ENCODE peak calls at places on chromosomes 4 and X, in four cellular contexts. One of them, this sample, is unnamed.

GRCh38 chr4:140092094-140092820 is 61.7 kb downstream of the MAML3 start:
- DNase-seq in lower lobe of right lung: peak; percentile 54
- DNase-seq in astrocyte: no peak
- DNase-seq in right atrium auricular region: peak; percentile 70
- DNase-seq in this sample: peak; percentile 73

GRCh38 chrX:132364313-132364712 is 124.5 kb downstream of the MBNL3 start:
- DNase-seq in astrocyte: no peak
- DNase-seq in lower lobe of right lung: no peak
- DNase-seq in right atrium auricular region: no peak
- DNase-seq in this sample: no peak

GRCh38 chr4:25154594-25155265 is 5.5 kb downstream of the SEPSECS start:
- DNase-seq in lower lobe of right lung: no peak
- DNase-seq in astrocyte: no peak
- DNase-seq in right atrium auricular region: no peak
- DNase-seq in this sample: no peak

GRCh38 chr4:152165146-152165545 is 370.7 kb downstream of the FBXW7 start:
- DNase-seq in right atrium auricular region: no peak
- DNase-seq in lower lobe of right lung: no peak
- DNase-seq in astrocyte: peak; percentile 27
- DNase-seq in this sample: no peak

GRCh38 chrX:130654409-130654970 is 248.5 kb downstream of the ENOX2 start:
- DNase-seq in astrocyte: peak; percentile 18
- DNase-seq in lower lobe of right lung: no peak
- DNase-seq in right atrium auricular region: no peak
- DNase-seq in this sample: no peak

GRCh38 chrX:27968891-27969290 is 12.4 kb downstream of the DCAF8L1 start:
- DNase-seq in astrocyte: no peak
- DNase-seq in lower lobe of right lung: no peak
- DNase-seq in right atrium auricular region: no peak
- DNase-seq in this sample: no peak

GRCh38 chr4:186854256-186854655 is 130.6 kb upstream of the FAT1 start:
- DNase-seq in lower lobe of right lung: no peak
- DNase-seq in right atrium auricular region: no peak
- DNase-seq in astrocyte: peak; percentile 57
- DNase-seq in this sample: no peak

GRCh38 chr4:3226467-3226866 is 22.5 kb upstream of the MSANTD1 start:
- DNase-seq in right atrium auricular region: no peak
- DNase-seq in astrocyte: no peak
- DNase-seq in lower lobe of right lung: peak; percentile 60
- DNase-seq in this sample: no peak

GRCh38 chr4:109462297-109462696 is 28.7 kb downstream of the SEC24B start:
- DNase-seq in astrocyte: no peak
- DNase-seq in lower lobe of right lung: no peak
- DNase-seq in right atrium auricular region: no peak
- DNase-seq in this sample: no peak

GRCh38 chrX:39633293-39633692 is 464.5 kb downstream of the BCOR start:
- DNase-seq in lower lobe of right lung: no peak
- DNase-seq in right atrium auricular region: no peak
- DNase-seq in astrocyte: peak; percentile 66
- DNase-seq in this sample: no peak

GRCh38 chr4:169800541-169800940 is 42.8 kb upstream of the HPF1 start:
- DNase-seq in astrocyte: no peak
- DNase-seq in lower lobe of right lung: no peak
- DNase-seq in right atrium auricular region: no peak
- DNase-seq in this sample: no peak

GRCh38 chr4:143232277-143232676 is 47.6 kb downstream of the USP38 start:
- DNase-seq in astrocyte: no peak
- DNase-seq in right atrium auricular region: no peak
- DNase-seq in lower lobe of right lung: no peak
- DNase-seq in this sample: no peak

GRCh38 chrX:345020-345925 is 26.7 kb upstream of the GTPBP6 start:
- DNase-seq in astrocyte: no peak
- DNase-seq in right atrium auricular region: no peak
- DNase-seq in lower lobe of right lung: peak; percentile 32
- DNase-seq in this sample: peak; percentile 8

GRCh38 chr4:6331018-6331417 is 61.4 kb downstream of the WFS1 start:
- DNase-seq in astrocyte: no peak
- DNase-seq in lower lobe of right lung: no peak
- DNase-seq in right atrium auricular region: no peak
- DNase-seq in this sample: peak; percentile 30

GRCh38 chr4:67438975-67439374 is 106.3 kb downstream of the CENPC start:
- DNase-seq in lower lobe of right lung: no peak
- DNase-seq in astrocyte: no peak
- DNase-seq in right atrium auricular region: no peak
- DNase-seq in this sample: no peak

GRCh38 chr4:67549123-67549522 is 3.8 kb upstream of the CENPC start:
- DNase-seq in lower lobe of right lung: no peak
- DNase-seq in right atrium auricular region: no peak
- DNase-seq in astrocyte: peak; percentile 6
- DNase-seq in this sample: no peak

GRCh38 chr4:54165438-54165837 is 63.7 kb upstream of the PDGFRA start:
- DNase-seq in astrocyte: peak; percentile 97
- DNase-seq in lower lobe of right lung: no peak
- DNase-seq in right atrium auricular region: no peak
- DNase-seq in this sample: no peak

GRCh38 chr4:55216871-55217635 is 91.7 kb upstream of the KDR start:
- DNase-seq in lower lobe of right lung: no peak
- DNase-seq in astrocyte: no peak
- DNase-seq in right atrium auricular region: no peak
- DNase-seq in this sample: no peak

GRCh38 chrX:30156009-30156408 is 59.4 kb upstream of the MAGEB2 start:
- DNase-seq in lower lobe of right lung: no peak
- DNase-seq in astrocyte: no peak
- DNase-seq in right atrium auricular region: no peak
- DNase-seq in this sample: no peak

GRCh38 chrX:115467961-115468360 is 93.0 kb upstream of the PLS3 start:
- DNase-seq in astrocyte: no peak
- DNase-seq in right atrium auricular region: no peak
- DNase-seq in lower lobe of right lung: no peak
- DNase-seq in this sample: no peak

GRCh38 chr4:85028910-85029309 is 62.4 kb upstream of the WDFY3 start:
- DNase-seq in right atrium auricular region: no peak
- DNase-seq in lower lobe of right lung: no peak
- DNase-seq in astrocyte: peak; percentile 2
- DNase-seq in this sample: no peak

GRCh38 chr4:139177888-139178609 is 1.0 kb upstream of the ELF2 start:
- DNase-seq in lower lobe of right lung: peak; percentile 97
- DNase-seq in right atrium auricular region: peak; percentile 95
- DNase-seq in astrocyte: peak; percentile 87
- DNase-seq in this sample: peak; percentile 97

GRCh38 chr4:37431417-37431743 is 186.8 kb downstream of the NWD2 start:
- DNase-seq in right atrium auricular region: no peak
- DNase-seq in lower lobe of right lung: no peak
- DNase-seq in astrocyte: no peak
- DNase-seq in this sample: no peak

GRCh38 chr4:153790962-153791551 is 2.2 kb upstream of the SFRP2 start:
- DNase-seq in lower lobe of right lung: peak; percentile 53
- DNase-seq in astrocyte: no peak
- DNase-seq in right atrium auricular region: no peak
- DNase-seq in this sample: peak; percentile 63

GRCh38 chrX:9374537-9374936 is 90.3 kb upstream of the TBL1X start:
- DNase-seq in lower lobe of right lung: peak; percentile 43
- DNase-seq in astrocyte: no peak
- DNase-seq in right atrium auricular region: no peak
- DNase-seq in this sample: no peak

GRCh38 chr4:184215709-184216328 is 1.9 kb downstream of the ENPP6 start:
- DNase-seq in right atrium auricular region: no peak
- DNase-seq in astrocyte: no peak
- DNase-seq in lower lobe of right lung: no peak
- DNase-seq in this sample: no peak

GRCh38 chrX:97119474-97120109 is 235.9 kb downstream of the RPA4 start:
- DNase-seq in lower lobe of right lung: no peak
- DNase-seq in right atrium auricular region: no peak
- DNase-seq in astrocyte: no peak
- DNase-seq in this sample: no peak

GRCh38 chrX:17859609-17860178 is 1.4 kb downstream of the RAI2 start:
- DNase-seq in astrocyte: no peak
- DNase-seq in lower lobe of right lung: peak; percentile 58
- DNase-seq in right atrium auricular region: no peak
- DNase-seq in this sample: no peak

GRCh38 chr4:73707918-73708577 is 32.3 kb upstream of the CXCL8 start:
- DNase-seq in lower lobe of right lung: peak; percentile 53
- DNase-seq in right atrium auricular region: peak; percentile 82
- DNase-seq in astrocyte: peak; percentile 96
- DNase-seq in this sample: peak; percentile 84
- H3K4me3 ChIP-seq in lower lobe of right lung: no peak overlapping the region
- H3K4me3 ChIP-seq in right atrium auricular region: no peak overlapping the region
- H3K4me3 ChIP-seq in astrocyte: peak overlapping the region; percentile 6
- H3K4me3 ChIP-seq in this sample: no peak overlapping the region

GRCh38 chr4:104385713-104386112 is 109.0 kb downstream of the CXXC4 start:
- DNase-seq in lower lobe of right lung: no peak
- DNase-seq in astrocyte: no peak
- DNase-seq in right atrium auricular region: no peak
- DNase-seq in this sample: no peak

GRCh38 chr4:104381729-104382128 is 113.0 kb downstream of the CXXC4 start:
- DNase-seq in astrocyte: no peak
- DNase-seq in right atrium auricular region: no peak
- DNase-seq in lower lobe of right lung: no peak
- DNase-seq in this sample: no peak

DNA sequence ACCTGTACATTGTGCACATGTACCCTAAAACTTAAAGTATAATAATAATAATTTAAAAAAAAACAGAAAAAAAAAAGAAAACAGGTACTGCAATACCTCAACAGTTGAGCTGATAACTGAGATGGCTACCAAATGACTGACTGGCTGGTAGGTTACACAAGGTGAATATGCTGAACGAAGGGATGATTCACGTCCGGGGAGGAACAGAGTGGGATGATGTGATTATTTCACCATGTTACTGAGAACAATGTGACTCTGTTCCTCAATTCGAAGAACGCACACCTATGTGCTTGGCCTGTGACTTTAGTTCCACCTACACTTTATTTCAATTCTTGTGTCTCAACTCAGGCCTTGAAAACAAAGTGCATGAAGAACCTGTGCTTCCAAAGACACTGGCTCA is 111.7 kb downstream of the CXXC4 start:
- DNase-seq in lower lobe of right lung: no peak
- DNase-seq in astrocyte: no peak
- DNase-seq in right atrium auricular region: no peak
- DNase-seq in this sample: no peak
- H3K27ac ChIP-seq in lower lobe of right lung: no peak overlapping the region
- H3K27ac ChIP-seq in astrocyte: no peak overlapping the region
- H3K27ac ChIP-seq in right atrium auricular region: no peak overlapping the region
- H3K27ac ChIP-seq in this sample: no peak overlapping the region

DNA sequence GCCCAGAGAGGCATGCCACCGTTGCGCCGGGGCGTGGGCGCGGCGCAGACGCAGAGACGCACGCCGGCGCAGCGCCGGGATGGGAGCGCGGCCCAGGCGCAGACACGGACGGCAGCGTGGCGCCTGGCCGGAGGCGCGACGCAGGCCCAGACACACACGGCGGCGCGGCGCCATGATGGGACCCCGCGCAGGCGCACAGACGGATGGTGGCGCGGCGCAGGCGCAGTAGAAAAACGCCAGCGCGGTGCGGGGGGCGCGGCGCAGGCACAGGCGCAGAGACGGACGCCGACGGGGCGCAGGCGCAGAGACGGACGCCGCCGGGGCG is 42.6 kb upstream of the ZNF595 start:
- DNase-seq in astrocyte: no peak
- DNase-seq in right atrium auricular region: no peak
- DNase-seq in lower lobe of right lung: no peak
- DNase-seq in this sample: no peak
- H3K4me3 ChIP-seq in astrocyte: no peak overlapping the region
- H3K4me3 ChIP-seq in right atrium auricular region: no peak overlapping the region
- H3K4me3 ChIP-seq in lower lobe of right lung: no peak overlapping the region
- H3K4me3 ChIP-seq in this sample: no peak overlapping the region

GRCh38 chr4:146061610-146062324 is 113.8 kb upstream of the LSM6 start:
- DNase-seq in lower lobe of right lung: no peak
- DNase-seq in astrocyte: no peak
- DNase-seq in right atrium auricular region: no peak
- DNase-seq in this sample: no peak

GRCh38 chr4:146058531-146058930 is 117.0 kb upstream of the LSM6 start:
- DNase-seq in lower lobe of right lung: no peak
- DNase-seq in right atrium auricular region: no peak
- DNase-seq in astrocyte: no peak
- DNase-seq in this sample: no peak

GRCh38 chr4:146059153-146059552 is 116.4 kb upstream of the LSM6 start:
- DNase-seq in right atrium auricular region: no peak
- DNase-seq in lower lobe of right lung: no peak
- DNase-seq in astrocyte: no peak
- DNase-seq in this sample: no peak

GRCh38 chr4:146062325-146062715 is 113.2 kb upstream of the LSM6 start:
- DNase-seq in right atrium auricular region: no peak
- DNase-seq in astrocyte: no peak
- DNase-seq in lower lobe of right lung: no peak
- DNase-seq in this sample: no peak

DNA sequence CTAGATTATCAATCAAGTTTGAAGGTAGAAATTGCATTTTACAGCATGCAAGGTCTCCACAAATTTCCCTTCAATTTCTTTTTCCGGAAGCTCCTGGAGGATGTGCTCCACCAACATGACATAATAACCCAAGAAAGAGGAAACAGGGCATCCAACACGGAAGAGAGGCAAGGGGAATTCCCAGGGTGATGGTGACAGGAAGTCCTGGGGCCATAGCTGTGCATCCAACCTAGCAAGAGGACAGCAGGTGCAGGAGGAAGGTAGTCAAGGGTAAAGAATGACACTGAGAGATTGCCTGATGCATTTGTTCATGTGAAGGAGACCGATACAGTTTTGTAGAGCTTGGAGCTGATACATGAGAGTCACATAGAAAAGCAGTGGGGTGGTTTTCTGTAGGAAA is 115.7 kb upstream of the LSM6 start:
- DNase-seq in right atrium auricular region: no peak
- DNase-seq in lower lobe of right lung: no peak
- DNase-seq in astrocyte: no peak
- DNase-seq in this sample: no peak
- H3K27ac ChIP-seq in right atrium auricular region: no peak overlapping the region
- H3K27ac ChIP-seq in lower lobe of right lung: no peak overlapping the region
- H3K27ac ChIP-seq in astrocyte: no peak overlapping the region
- H3K27ac ChIP-seq in this sample: no peak overlapping the region

GRCh38 chr4:118834070-118834469 is 1.9 kb downstream of the SEC24D start:
- DNase-seq in lower lobe of right lung: no peak
- DNase-seq in astrocyte: peak; percentile 30
- DNase-seq in right atrium auricular region: no peak
- DNase-seq in this sample: no peak
- H3K4me3 ChIP-seq in lower lobe of right lung: peak overlapping the region; percentile 91
- H3K4me3 ChIP-seq in astrocyte: peak overlapping the region; percentile 88
- H3K4me3 ChIP-seq in right atrium auricular region: no peak overlapping the region
- H3K4me3 ChIP-seq in this sample: no peak overlapping the region

GRCh38 chrX:64093761-64094160 is 111.7 kb downstream of the AMER1 start:
- DNase-seq in astrocyte: no peak
- DNase-seq in right atrium auricular region: no peak
- DNase-seq in lower lobe of right lung: no peak
- DNase-seq in this sample: no peak

DNA sequence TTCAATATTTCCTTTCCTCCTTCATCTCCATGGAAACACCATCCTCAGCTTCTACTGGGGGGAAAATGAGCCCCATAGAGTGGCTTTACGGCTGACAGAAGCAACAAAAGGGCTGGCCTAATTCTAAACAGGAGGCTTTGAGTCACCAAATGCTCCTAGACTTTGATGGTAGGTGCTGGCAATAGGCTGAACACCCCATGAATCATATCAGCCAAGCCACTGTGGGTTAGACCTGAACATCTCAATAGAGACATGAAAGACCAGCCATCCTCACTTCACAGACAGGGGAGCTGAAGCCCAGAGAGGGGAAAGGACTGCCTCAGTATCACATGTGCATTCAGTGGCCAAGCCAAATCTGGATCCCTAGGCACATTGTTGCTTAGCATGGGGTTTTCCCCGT is 107.6 kb downstream of the AMER1 start:
- DNase-seq in astrocyte: no peak
- DNase-seq in right atrium auricular region: no peak
- DNase-seq in lower lobe of right lung: no peak
- DNase-seq in this sample: no peak
- H3K27ac ChIP-seq in astrocyte: no peak overlapping the region
- H3K27ac ChIP-seq in right atrium auricular region: no peak overlapping the region
- H3K27ac ChIP-seq in lower lobe of right lung: no peak overlapping the region
- H3K27ac ChIP-seq in this sample: no peak overlapping the region